ENCODE peak calls at places on chromosomes 5 and 9, in six cellular contexts. One of them, this sample, is unnamed.

GRCh38 chr5:141373673-141374317 is at the start of gene PCDHGA6:
- DNase-seq in right lobe of liver: no peak
- DNase-seq in adipocyte: peak; percentile 62
- DNase-seq in gastrocnemius medialis: no peak
- DNase-seq in ovary: no peak
- DNase-seq in cardiac muscle cell: peak; percentile 31
- DNase-seq in this sample: no peak

GRCh38 chr5:18314192-18314778 is 680.0 kb downstream of the TAF11L14 start:
- DNase-seq in right lobe of liver: no peak
- DNase-seq in adipocyte: peak; percentile 75
- DNase-seq in gastrocnemius medialis: no peak
- DNase-seq in ovary: no peak
- DNase-seq in cardiac muscle cell: peak; percentile 37
- DNase-seq in this sample: no peak

GRCh38 chr5:132205385-132206125 is 22.1 kb downstream of the P4HA2 start:
- DNase-seq in right lobe of liver: no peak
- DNase-seq in adipocyte: peak; percentile 39
- DNase-seq in gastrocnemius medialis: no peak
- DNase-seq in ovary: no peak
- DNase-seq in cardiac muscle cell: peak; percentile 51
- DNase-seq in this sample: no peak

GRCh38 chr9:33185406-33185805 is 18.3 kb upstream of the B4GALT1 start:
- DNase-seq in right lobe of liver: no peak
- DNase-seq in adipocyte: no peak
- DNase-seq in gastrocnemius medialis: no peak
- DNase-seq in ovary: no peak
- DNase-seq in cardiac muscle cell: no peak
- DNase-seq in this sample: no peak

GRCh38 chr5:131671994-131672655 is 37.1 kb upstream of the RAPGEF6 start:
- DNase-seq in right lobe of liver: no peak
- DNase-seq in adipocyte: peak; percentile 88
- DNase-seq in gastrocnemius medialis: peak; percentile 43
- DNase-seq in ovary: no peak
- DNase-seq in cardiac muscle cell: peak; percentile 98
- DNase-seq in this sample: no peak

GRCh38 chr5:127298623-127299022 is 8.0 kb downstream of the MEGF10 start:
- DNase-seq in right lobe of liver: no peak
- DNase-seq in adipocyte: no peak
- DNase-seq in gastrocnemius medialis: no peak
- DNase-seq in ovary: no peak
- DNase-seq in cardiac muscle cell: no peak
- DNase-seq in this sample: no peak

GRCh38 chr9:132846109-132846917 is 31.8 kb downstream of the AK8 start:
- DNase-seq in right lobe of liver: no peak
- DNase-seq in adipocyte: no peak
- DNase-seq in gastrocnemius medialis: no peak
- DNase-seq in ovary: no peak
- DNase-seq in cardiac muscle cell: no peak
- DNase-seq in this sample: no peak

GRCh38 chr9:24793711-24794110 is 248.0 kb upstream of the IZUMO3 start:
- DNase-seq in right lobe of liver: no peak
- DNase-seq in adipocyte: no peak
- DNase-seq in gastrocnemius medialis: no peak
- DNase-seq in ovary: no peak
- DNase-seq in cardiac muscle cell: no peak
- DNase-seq in this sample: no peak

GRCh38 chr5:101637599-101637998 is 658.5 kb downstream of the SLCO4C1 start:
- DNase-seq in right lobe of liver: no peak
- DNase-seq in adipocyte: no peak
- DNase-seq in gastrocnemius medialis: no peak
- DNase-seq in ovary: no peak
- DNase-seq in cardiac muscle cell: no peak
- DNase-seq in this sample: no peak

GRCh38 chr9:98809311-98810105 is 2.0 kb downstream of the GALNT12 start:
- DNase-seq in right lobe of liver: no peak
- DNase-seq in adipocyte: no peak
- DNase-seq in gastrocnemius medialis: no peak
- DNase-seq in ovary: no peak
- DNase-seq in cardiac muscle cell: peak; percentile 52
- DNase-seq in this sample: no peak
- H3K4me1 ChIP-seq in right lobe of liver: no peaks in the 10 kb centered on the region
- H3K4me1 ChIP-seq in adipocyte: peaks cover 31% of the 10 kb centered on the region
- H3K4me1 ChIP-seq in gastrocnemius medialis: peaks cover 6% of the 10 kb centered on the region
- H3K4me1 ChIP-seq in ovary: peaks cover 3% of the 10 kb centered on the region
- H3K4me1 ChIP-seq in cardiac muscle cell: peaks cover 10% of the 10 kb centered on the region
- H3K4me1 ChIP-seq in this sample: no peaks in the 10 kb centered on the region

DNA sequence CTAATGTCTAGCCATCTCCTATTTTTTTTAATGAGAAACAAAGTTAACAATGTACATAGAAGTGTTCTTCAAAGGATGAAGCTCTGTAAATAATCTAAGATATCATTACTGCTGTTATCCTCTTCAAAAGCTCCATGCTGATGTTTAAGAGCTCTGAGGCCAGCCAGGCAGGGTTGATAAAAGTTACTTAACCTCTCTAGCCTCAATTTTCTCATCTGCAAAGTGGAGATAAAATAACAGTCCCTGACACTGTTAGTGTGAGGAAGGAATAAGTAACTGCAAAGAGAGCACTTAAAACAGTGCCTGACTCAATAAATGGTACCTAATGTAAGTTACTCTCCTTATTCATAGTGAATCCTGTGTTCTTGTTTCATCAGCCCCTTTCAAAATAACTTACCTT is 60.1 kb downstream of the LHFPL2 start:
- DNase-seq in right lobe of liver: no peak
- DNase-seq in adipocyte: no peak
- DNase-seq in gastrocnemius medialis: no peak
- DNase-seq in ovary: no peak
- DNase-seq in cardiac muscle cell: no peak
- DNase-seq in this sample: no peak
- H3K4me1 ChIP-seq in right lobe of liver: no peaks in the 10 kb centered on the region
- H3K4me1 ChIP-seq in adipocyte: peaks cover 67% of the 10 kb centered on the region
- H3K4me1 ChIP-seq in gastrocnemius medialis: peaks cover 49% of the 10 kb centered on the region
- H3K4me1 ChIP-seq in ovary: peaks cover 15% of the 10 kb centered on the region
- H3K4me1 ChIP-seq in cardiac muscle cell: peaks cover 36% of the 10 kb centered on the region
- H3K4me1 ChIP-seq in this sample: peaks cover 58% of the 10 kb centered on the region

GRCh38 chr5:139652788-139653241 is 4.7 kb downstream of the CXXC5 start:
- DNase-seq in right lobe of liver: no peak
- DNase-seq in adipocyte: peak; percentile 64
- DNase-seq in gastrocnemius medialis: no peak
- DNase-seq in ovary: no peak
- DNase-seq in cardiac muscle cell: no peak
- DNase-seq in this sample: no peak

GRCh38 chr5:139653616-139654015 is 5.5 kb downstream of the CXXC5 start:
- DNase-seq in right lobe of liver: no peak
- DNase-seq in adipocyte: peak; percentile 30
- DNase-seq in gastrocnemius medialis: no peak
- DNase-seq in ovary: no peak
- DNase-seq in cardiac muscle cell: no peak
- DNase-seq in this sample: no peak

GRCh38 chr5:139654875-139655491 is 6.8 kb downstream of the CXXC5 start:
- DNase-seq in right lobe of liver: no peak
- DNase-seq in adipocyte: peak; percentile 24
- DNase-seq in gastrocnemius medialis: no peak
- DNase-seq in ovary: no peak
- DNase-seq in cardiac muscle cell: no peak
- DNase-seq in this sample: no peak

GRCh38 chr5:139655727-139656271 is 7.7 kb downstream of the CXXC5 start:
- DNase-seq in right lobe of liver: peak; percentile 71
- DNase-seq in adipocyte: peak; percentile 90
- DNase-seq in gastrocnemius medialis: peak; percentile 83
- DNase-seq in ovary: peak; percentile 46
- DNase-seq in cardiac muscle cell: no peak
- DNase-seq in this sample: peak; percentile 63

GRCh38 chr5:139654464-139654863 is 6.3 kb downstream of the CXXC5 start:
- DNase-seq in right lobe of liver: no peak
- DNase-seq in adipocyte: no peak
- DNase-seq in gastrocnemius medialis: no peak
- DNase-seq in ovary: no peak
- DNase-seq in cardiac muscle cell: no peak
- DNase-seq in this sample: no peak
- H3K4me1 ChIP-seq in right lobe of liver: no peaks in the 10 kb centered on the region
- H3K4me1 ChIP-seq in adipocyte: peaks cover 82% of the 10 kb centered on the region
- H3K4me1 ChIP-seq in gastrocnemius medialis: peaks cover 85% of the 10 kb centered on the region
- H3K4me1 ChIP-seq in ovary: peaks cover 26% of the 10 kb centered on the region
- H3K4me1 ChIP-seq in cardiac muscle cell: peaks cover 68% of the 10 kb centered on the region
- H3K4me1 ChIP-seq in this sample: peaks cover 88% of the 10 kb centered on the region

GRCh38 chr9:124394167-124394566 is 21.1 kb downstream of the PSMB7 start:
- DNase-seq in right lobe of liver: no peak
- DNase-seq in adipocyte: no peak
- DNase-seq in gastrocnemius medialis: no peak
- DNase-seq in ovary: no peak
- DNase-seq in cardiac muscle cell: no peak
- DNase-seq in this sample: no peak
- H3K4me1 ChIP-seq in right lobe of liver: no peaks in the 10 kb centered on the region
- H3K4me1 ChIP-seq in adipocyte: peaks cover 58% of the 10 kb centered on the region
- H3K4me1 ChIP-seq in gastrocnemius medialis: peaks cover 57% of the 10 kb centered on the region
- H3K4me1 ChIP-seq in ovary: peaks cover 3% of the 10 kb centered on the region
- H3K4me1 ChIP-seq in cardiac muscle cell: peaks cover 9% of the 10 kb centered on the region
- H3K4me1 ChIP-seq in this sample: peaks cover 4% of the 10 kb centered on the region

GRCh38 chr9:4497855-4498254 is 7.6 kb downstream of the SLC1A1 start:
- DNase-seq in right lobe of liver: no peak
- DNase-seq in adipocyte: peak; percentile 61
- DNase-seq in gastrocnemius medialis: no peak
- DNase-seq in ovary: no peak
- DNase-seq in cardiac muscle cell: no peak
- DNase-seq in this sample: no peak
- H3K4me1 ChIP-seq in right lobe of liver: no peaks in the 10 kb centered on the region
- H3K4me1 ChIP-seq in adipocyte: peaks cover 41% of the 10 kb centered on the region
- H3K4me1 ChIP-seq in gastrocnemius medialis: no peaks in the 10 kb centered on the region
- H3K4me1 ChIP-seq in ovary: no peaks in the 10 kb centered on the region
- H3K4me1 ChIP-seq in cardiac muscle cell: no peaks in the 10 kb centered on the region
- H3K4me1 ChIP-seq in this sample: no peaks in the 10 kb centered on the region

GRCh38 chr5:173709761-173710160 is 93.3 kb upstream of the BOD1 start:
- DNase-seq in right lobe of liver: no peak
- DNase-seq in adipocyte: no peak
- DNase-seq in gastrocnemius medialis: no peak
- DNase-seq in ovary: no peak
- DNase-seq in cardiac muscle cell: no peak
- DNase-seq in this sample: no peak
- H3K4me1 ChIP-seq in right lobe of liver: no peaks in the 10 kb centered on the region
- H3K4me1 ChIP-seq in adipocyte: peaks cover 32% of the 10 kb centered on the region
- H3K4me1 ChIP-seq in gastrocnemius medialis: peaks cover 27% of the 10 kb centered on the region
- H3K4me1 ChIP-seq in ovary: no peaks in the 10 kb centered on the region
- H3K4me1 ChIP-seq in cardiac muscle cell: no peaks in the 10 kb centered on the region
- H3K4me1 ChIP-seq in this sample: peaks cover 17% of the 10 kb centered on the region

DNA sequence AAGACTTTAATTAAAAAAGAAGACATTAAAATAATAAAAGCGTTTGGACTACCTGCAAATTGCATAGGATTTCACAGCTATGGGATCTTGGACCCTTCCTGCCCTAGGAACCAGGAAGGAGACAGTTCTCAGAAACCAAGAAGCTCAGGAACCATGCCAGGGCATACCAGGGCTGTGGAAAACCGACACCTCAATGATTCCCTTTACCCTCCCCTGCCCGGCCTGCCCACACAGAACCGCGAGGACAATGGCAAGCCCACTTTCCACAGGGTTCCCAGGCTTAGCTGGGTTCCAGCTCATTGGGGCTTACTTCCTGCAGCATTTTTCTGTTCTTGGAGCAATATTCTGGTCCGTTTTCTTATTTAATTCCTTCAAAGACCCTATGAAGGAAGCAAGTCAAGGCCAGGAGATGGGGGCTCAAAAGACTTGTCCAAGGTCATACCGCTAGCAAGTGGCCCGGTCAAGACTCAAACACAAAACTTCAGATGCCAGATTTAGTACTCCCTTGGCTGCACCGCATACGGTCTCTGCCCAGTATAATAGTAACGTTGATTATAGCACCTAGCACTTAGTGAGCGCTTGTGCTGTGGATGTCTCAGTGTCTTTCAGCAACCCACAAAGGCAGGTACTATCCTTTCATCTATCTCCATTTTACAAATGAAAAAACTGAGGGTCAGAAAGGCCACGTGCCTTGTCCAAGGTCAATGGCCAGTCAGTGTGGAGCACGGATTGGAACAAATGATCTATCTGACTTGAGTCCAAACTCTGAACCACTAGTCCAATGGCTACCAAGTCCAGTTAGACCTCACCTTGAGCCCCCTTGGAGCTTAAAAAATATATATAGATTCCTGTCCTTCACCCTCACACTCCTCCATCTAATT is 6.8 kb downstream of the FAT2 start:
- DNase-seq in right lobe of liver: no peak
- DNase-seq in adipocyte: no peak
- DNase-seq in gastrocnemius medialis: no peak
- DNase-seq in ovary: no peak
- DNase-seq in cardiac muscle cell: no peak
- DNase-seq in this sample: no peak
- H3K4me1 ChIP-seq in right lobe of liver: no peaks in the 10 kb centered on the region
- H3K4me1 ChIP-seq in adipocyte: no peaks in the 10 kb centered on the region
- H3K4me1 ChIP-seq in gastrocnemius medialis: peaks cover 11% of the 10 kb centered on the region
- H3K4me1 ChIP-seq in ovary: no peaks in the 10 kb centered on the region
- H3K4me1 ChIP-seq in cardiac muscle cell: no peaks in the 10 kb centered on the region
- H3K4me1 ChIP-seq in this sample: no peaks in the 10 kb centered on the region

GRCh38 chr9:126470251-126470993 is 143.3 kb upstream of the LMX1B start:
- DNase-seq in right lobe of liver: no peak
- DNase-seq in adipocyte: no peak
- DNase-seq in gastrocnemius medialis: no peak
- DNase-seq in ovary: no peak
- DNase-seq in cardiac muscle cell: peak; percentile 12
- DNase-seq in this sample: no peak
- H3K4me1 ChIP-seq in right lobe of liver: no peaks in the 10 kb centered on the region
- H3K4me1 ChIP-seq in adipocyte: peaks cover 55% of the 10 kb centered on the region
- H3K4me1 ChIP-seq in gastrocnemius medialis: no peaks in the 10 kb centered on the region
- H3K4me1 ChIP-seq in ovary: peaks cover 17% of the 10 kb centered on the region
- H3K4me1 ChIP-seq in cardiac muscle cell: no peaks in the 10 kb centered on the region
- H3K4me1 ChIP-seq in this sample: no peaks in the 10 kb centered on the region

DNA sequence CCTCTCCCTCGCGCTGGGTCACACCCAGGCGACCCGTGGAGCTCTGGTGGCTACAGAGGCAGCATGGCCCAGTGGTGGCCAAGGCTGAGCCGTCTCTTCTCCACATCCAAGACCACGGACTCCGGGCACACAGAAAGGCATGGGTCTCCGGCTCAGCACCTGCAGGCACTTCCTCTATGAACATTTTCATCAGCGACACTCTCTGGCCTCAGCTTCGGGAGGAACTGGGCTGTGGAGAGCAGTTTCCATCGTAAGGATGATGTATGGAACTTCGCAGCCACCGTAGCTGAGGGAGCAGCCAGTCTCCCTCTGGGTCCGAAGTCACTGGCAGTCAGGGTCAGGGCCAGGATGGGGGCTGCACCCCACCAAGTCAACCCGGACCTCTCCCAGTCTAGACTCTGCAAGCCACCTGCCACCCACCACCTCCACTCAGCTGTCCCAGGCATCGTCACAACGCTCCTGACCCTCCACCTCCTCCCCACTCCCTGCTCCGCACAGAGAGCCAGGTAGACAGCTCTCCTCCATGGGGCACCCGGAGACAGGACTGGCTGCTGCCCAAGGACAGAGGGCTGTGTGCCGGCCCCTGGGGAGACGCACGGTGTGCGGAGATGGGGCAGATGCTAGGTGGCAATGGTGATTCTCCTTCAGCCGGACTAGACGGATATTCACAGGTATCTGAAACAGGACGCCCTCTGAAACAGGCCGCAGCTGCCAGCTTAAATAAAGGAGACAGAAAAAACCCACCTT is 9.7 kb downstream of the QSOX2 start:
- DNase-seq in right lobe of liver: no peak
- DNase-seq in adipocyte: no peak
- DNase-seq in gastrocnemius medialis: no peak
- DNase-seq in ovary: no peak
- DNase-seq in cardiac muscle cell: no peak
- DNase-seq in this sample: no peak
- H3K4me1 ChIP-seq in right lobe of liver: no peaks in the 10 kb centered on the region
- H3K4me1 ChIP-seq in adipocyte: no peaks in the 10 kb centered on the region
- H3K4me1 ChIP-seq in gastrocnemius medialis: peaks cover 10% of the 10 kb centered on the region
- H3K4me1 ChIP-seq in ovary: peaks cover 2% of the 10 kb centered on the region
- H3K4me1 ChIP-seq in cardiac muscle cell: peaks cover 17% of the 10 kb centered on the region
- H3K4me1 ChIP-seq in this sample: no peaks in the 10 kb centered on the region